ENCODE peak calls at places on chromosomes 2 and 18, in four cellular contexts. One of them, this sample, is unnamed.
A peak's percentile ranks its signal among the peaks of the same experiment; 100 is the strongest.

GRCh38 chr2:148730085-148730484 is 85.5 kb downstream of the EPC2 start:
- DNase-seq in tibial artery: no peak
- DNase-seq in MCF 10A: no peak
- DNase-seq in stimulated activated CD4-positive, alpha-beta T cell treated with anti-CD3 and anti-CD28 coated beads, Interleukin-1b, Interleukin-23, amount 100 ng/mL, for 1 hour: no peak
- DNase-seq in this sample: no peak

GRCh38 chr18:31774477-31774785 is 13.8 kb upstream of the SLC25A52 start:
- DNase-seq in MCF 10A: no peak
- DNase-seq in stimulated activated CD4-positive, alpha-beta T cell treated with anti-CD3 and anti-CD28 coated beads, Interleukin-1b, Interleukin-23, amount 100 ng/mL, for 1 hour: no peak
- DNase-seq in tibial artery: no peak
- DNase-seq in this sample: no peak

GRCh38 chr2:176122266-176122632 is 270 bp upstream of the HOXD9 start:
- DNase-seq in tibial artery: no peak
- DNase-seq in MCF 10A: no peak
- DNase-seq in stimulated activated CD4-positive, alpha-beta T cell treated with anti-CD3 and anti-CD28 coated beads, Interleukin-1b, Interleukin-23, amount 100 ng/mL, for 1 hour: no peak
- DNase-seq in this sample: no peak

GRCh38 chr2:25371253-25372241 is 29.8 kb upstream of the DNMT3A start:
- DNase-seq in stimulated activated CD4-positive, alpha-beta T cell treated with anti-CD3 and anti-CD28 coated beads, Interleukin-1b, Interleukin-23, amount 100 ng/mL, for 1 hour: no peak
- DNase-seq in tibial artery: peak; percentile 50
- DNase-seq in MCF 10A: no peak
- DNase-seq in this sample: no peak

GRCh38 chr2:55838653-55839052 is 84.9 kb downstream of the EFEMP1 start:
- DNase-seq in MCF 10A: peak; percentile 22
- DNase-seq in tibial artery: no peak
- DNase-seq in stimulated activated CD4-positive, alpha-beta T cell treated with anti-CD3 and anti-CD28 coated beads, Interleukin-1b, Interleukin-23, amount 100 ng/mL, for 1 hour: no peak
- DNase-seq in this sample: no peak

GRCh38 chr2:241907171-241907570 is 37.6 kb downstream of the RTP5 start:
- DNase-seq in tibial artery: no peak
- DNase-seq in stimulated activated CD4-positive, alpha-beta T cell treated with anti-CD3 and anti-CD28 coated beads, Interleukin-1b, Interleukin-23, amount 100 ng/mL, for 1 hour: no peak
- DNase-seq in MCF 10A: no peak
- DNase-seq in this sample: no peak

GRCh38 chr2:197673142-197673541 is 2.2 kb downstream of the RFTN2 start:
- DNase-seq in stimulated activated CD4-positive, alpha-beta T cell treated with anti-CD3 and anti-CD28 coated beads, Interleukin-1b, Interleukin-23, amount 100 ng/mL, for 1 hour: no peak
- DNase-seq in tibial artery: no peak
- DNase-seq in MCF 10A: no peak
- DNase-seq in this sample: no peak

GRCh38 chr2:46657042-46657504 is 177.7 kb downstream of the TMEM247 start:
- DNase-seq in MCF 10A: peak; percentile 44
- DNase-seq in stimulated activated CD4-positive, alpha-beta T cell treated with anti-CD3 and anti-CD28 coated beads, Interleukin-1b, Interleukin-23, amount 100 ng/mL, for 1 hour: no peak
- DNase-seq in tibial artery: peak; percentile 67
- DNase-seq in this sample: no peak

GRCh38 chr18:27860701-27861107 is 316.2 kb downstream of the CDH2 start:
- DNase-seq in stimulated activated CD4-positive, alpha-beta T cell treated with anti-CD3 and anti-CD28 coated beads, Interleukin-1b, Interleukin-23, amount 100 ng/mL, for 1 hour: no peak
- DNase-seq in MCF 10A: no peak
- DNase-seq in tibial artery: no peak
- DNase-seq in this sample: no peak

GRCh38 chr2:120995656-120996190 is 260.1 kb downstream of the GLI2 start:
- DNase-seq in tibial artery: no peak
- DNase-seq in MCF 10A: no peak
- DNase-seq in stimulated activated CD4-positive, alpha-beta T cell treated with anti-CD3 and anti-CD28 coated beads, Interleukin-1b, Interleukin-23, amount 100 ng/mL, for 1 hour: no peak
- DNase-seq in this sample: no peak

GRCh38 chr2:17156086-17156485 is 362.2 kb downstream of the RAD51AP2 start:
- DNase-seq in MCF 10A: no peak
- DNase-seq in stimulated activated CD4-positive, alpha-beta T cell treated with anti-CD3 and anti-CD28 coated beads, Interleukin-1b, Interleukin-23, amount 100 ng/mL, for 1 hour: no peak
- DNase-seq in tibial artery: no peak
- DNase-seq in this sample: no peak

GRCh38 chr2:191247381-191248057 is 2.3 kb downstream of the MYO1B start:
- DNase-seq in tibial artery: no peak
- DNase-seq in MCF 10A: peak; percentile 93
- DNase-seq in stimulated activated CD4-positive, alpha-beta T cell treated with anti-CD3 and anti-CD28 coated beads, Interleukin-1b, Interleukin-23, amount 100 ng/mL, for 1 hour: no peak
- DNase-seq in this sample: no peak

GRCh38 chr18:2680216-2680792 is 24.8 kb downstream of the SMCHD1 start:
- DNase-seq in stimulated activated CD4-positive, alpha-beta T cell treated with anti-CD3 and anti-CD28 coated beads, Interleukin-1b, Interleukin-23, amount 100 ng/mL, for 1 hour: no peak
- DNase-seq in MCF 10A: no peak
- DNase-seq in tibial artery: no peak
- DNase-seq in this sample: no peak

GRCh38 chr2:25410370-25410769 is 68.6 kb upstream of the DNMT3A start:
- DNase-seq in MCF 10A: no peak
- DNase-seq in tibial artery: no peak
- DNase-seq in stimulated activated CD4-positive, alpha-beta T cell treated with anti-CD3 and anti-CD28 coated beads, Interleukin-1b, Interleukin-23, amount 100 ng/mL, for 1 hour: no peak
- DNase-seq in this sample: no peak

GRCh38 chr2:230905448-230906430 is 19.3 kb downstream of the GPR55 start:
- DNase-seq in MCF 10A: no peak
- DNase-seq in tibial artery: peak; percentile 53
- DNase-seq in stimulated activated CD4-positive, alpha-beta T cell treated with anti-CD3 and anti-CD28 coated beads, Interleukin-1b, Interleukin-23, amount 100 ng/mL, for 1 hour: peak; percentile 66
- DNase-seq in this sample: no peak

GRCh38 chr2:28633204-28633603 is 118.4 kb upstream of the PPP1CB start:
- DNase-seq in stimulated activated CD4-positive, alpha-beta T cell treated with anti-CD3 and anti-CD28 coated beads, Interleukin-1b, Interleukin-23, amount 100 ng/mL, for 1 hour: no peak
- DNase-seq in MCF 10A: no peak
- DNase-seq in tibial artery: no peak
- DNase-seq in this sample: no peak

GRCh38 chr2:15355386-15355785 is 205.7 kb downstream of the NBAS start:
- DNase-seq in MCF 10A: no peak
- DNase-seq in tibial artery: no peak
- DNase-seq in stimulated activated CD4-positive, alpha-beta T cell treated with anti-CD3 and anti-CD28 coated beads, Interleukin-1b, Interleukin-23, amount 100 ng/mL, for 1 hour: no peak
- DNase-seq in this sample: no peak

GRCh38 chr2:48343571-48344440 is 186.1 kb upstream of the STON1 start:
- DNase-seq in MCF 10A: peak; percentile 58
- DNase-seq in tibial artery: no peak
- DNase-seq in stimulated activated CD4-positive, alpha-beta T cell treated with anti-CD3 and anti-CD28 coated beads, Interleukin-1b, Interleukin-23, amount 100 ng/mL, for 1 hour: no peak
- DNase-seq in this sample: no peak

GRCh38 chr18:63578357-63578958 is 8.7 kb upstream of the SERPINB13 start:
- DNase-seq in stimulated activated CD4-positive, alpha-beta T cell treated with anti-CD3 and anti-CD28 coated beads, Interleukin-1b, Interleukin-23, amount 100 ng/mL, for 1 hour: no peak
- DNase-seq in MCF 10A: peak; percentile 67
- DNase-seq in tibial artery: no peak
- DNase-seq in this sample: no peak

GRCh38 chr2:130827502-130828251 is 9.0 kb upstream of the ARHGEF4 start:
- DNase-seq in stimulated activated CD4-positive, alpha-beta T cell treated with anti-CD3 and anti-CD28 coated beads, Interleukin-1b, Interleukin-23, amount 100 ng/mL, for 1 hour: no peak
- DNase-seq in MCF 10A: peak; percentile 88
- DNase-seq in tibial artery: no peak
- DNase-seq in this sample: no peak

GRCh38 chr2:25473758-25474335 is 132.1 kb upstream of the DNMT3A start:
- DNase-seq in MCF 10A: peak; percentile 17
- DNase-seq in stimulated activated CD4-positive, alpha-beta T cell treated with anti-CD3 and anti-CD28 coated beads, Interleukin-1b, Interleukin-23, amount 100 ng/mL, for 1 hour: no peak
- DNase-seq in tibial artery: no peak
- DNase-seq in this sample: no peak

GRCh38 chr2:229553091-229553490 is 161.3 kb downstream of the DNER start:
- DNase-seq in tibial artery: no peak
- DNase-seq in stimulated activated CD4-positive, alpha-beta T cell treated with anti-CD3 and anti-CD28 coated beads, Interleukin-1b, Interleukin-23, amount 100 ng/mL, for 1 hour: no peak
- DNase-seq in MCF 10A: no peak
- DNase-seq in this sample: no peak

GRCh38 chr2:55111570-55112228 is 61.4 kb upstream of the RTN4 start:
- DNase-seq in tibial artery: peak; percentile 94
- DNase-seq in stimulated activated CD4-positive, alpha-beta T cell treated with anti-CD3 and anti-CD28 coated beads, Interleukin-1b, Interleukin-23, amount 100 ng/mL, for 1 hour: no peak
- DNase-seq in MCF 10A: peak; percentile 90
- DNase-seq in this sample: no peak

GRCh38 chr18:46756559-46757201 is at the start of gene ST8SIA5:
- DNase-seq in tibial artery: no peak
- DNase-seq in MCF 10A: no peak
- DNase-seq in stimulated activated CD4-positive, alpha-beta T cell treated with anti-CD3 and anti-CD28 coated beads, Interleukin-1b, Interleukin-23, amount 100 ng/mL, for 1 hour: no peak
- DNase-seq in this sample: no peak

GRCh38 chr2:68317971-68318685 is 1.6 kb downstream of the CNRIP1 start:
- DNase-seq in MCF 10A: no peak
- DNase-seq in tibial artery: no peak
- DNase-seq in stimulated activated CD4-positive, alpha-beta T cell treated with anti-CD3 and anti-CD28 coated beads, Interleukin-1b, Interleukin-23, amount 100 ng/mL, for 1 hour: no peak
- DNase-seq in this sample: no peak

GRCh38 chr2:134224005-134224404 is 29.9 kb upstream of the MGAT5 start:
- DNase-seq in tibial artery: no peak
- DNase-seq in stimulated activated CD4-positive, alpha-beta T cell treated with anti-CD3 and anti-CD28 coated beads, Interleukin-1b, Interleukin-23, amount 100 ng/mL, for 1 hour: no peak
- DNase-seq in MCF 10A: no peak
- DNase-seq in this sample: no peak

GRCh38 chr2:73999881-74000597 is 15.3 kb downstream of the TET3 start:
- DNase-seq in stimulated activated CD4-positive, alpha-beta T cell treated with anti-CD3 and anti-CD28 coated beads, Interleukin-1b, Interleukin-23, amount 100 ng/mL, for 1 hour: no peak
- DNase-seq in MCF 10A: no peak
- DNase-seq in tibial artery: peak; percentile 57
- DNase-seq in this sample: no peak

GRCh38 chr2:46876741-46877384 is 38.7 kb downstream of the MCFD2 start:
- DNase-seq in tibial artery: no peak
- DNase-seq in MCF 10A: peak; percentile 84
- DNase-seq in stimulated activated CD4-positive, alpha-beta T cell treated with anti-CD3 and anti-CD28 coated beads, Interleukin-1b, Interleukin-23, amount 100 ng/mL, for 1 hour: no peak
- DNase-seq in this sample: no peak

GRCh38 chr2:215635788-215636139 is 199.9 kb upstream of the FN1 start:
- DNase-seq in stimulated activated CD4-positive, alpha-beta T cell treated with anti-CD3 and anti-CD28 coated beads, Interleukin-1b, Interleukin-23, amount 100 ng/mL, for 1 hour: no peak
- DNase-seq in tibial artery: no peak
- DNase-seq in MCF 10A: peak; percentile 51
- DNase-seq in this sample: no peak

GRCh38 chr2:54461251-54461650 is 5.1 kb downstream of the SPTBN1 start:
- DNase-seq in stimulated activated CD4-positive, alpha-beta T cell treated with anti-CD3 and anti-CD28 coated beads, Interleukin-1b, Interleukin-23, amount 100 ng/mL, for 1 hour: no peak
- DNase-seq in MCF 10A: peak; percentile 72
- DNase-seq in tibial artery: no peak
- DNase-seq in this sample: no peak

GRCh38 chr2:226797989-226798421 is 1.6 kb downstream of the IRS1 start:
- DNase-seq in stimulated activated CD4-positive, alpha-beta T cell treated with anti-CD3 and anti-CD28 coated beads, Interleukin-1b, Interleukin-23, amount 100 ng/mL, for 1 hour: no peak
- DNase-seq in MCF 10A: no peak
- DNase-seq in tibial artery: no peak
- DNase-seq in this sample: no peak

GRCh38 chr2:226773291-226773690 is 26.3 kb downstream of the IRS1 start:
- DNase-seq in tibial artery: no peak
- DNase-seq in stimulated activated CD4-positive, alpha-beta T cell treated with anti-CD3 and anti-CD28 coated beads, Interleukin-1b, Interleukin-23, amount 100 ng/mL, for 1 hour: no peak
- DNase-seq in MCF 10A: no peak
- DNase-seq in this sample: no peak

GRCh38 chr2:54871457-54872103 is 148.1 kb downstream of the EML6 start:
- DNase-seq in tibial artery: no peak
- DNase-seq in stimulated activated CD4-positive, alpha-beta T cell treated with anti-CD3 and anti-CD28 coated beads, Interleukin-1b, Interleukin-23, amount 100 ng/mL, for 1 hour: no peak
- DNase-seq in MCF 10A: no peak
- DNase-seq in this sample: no peak

GRCh38 chr18:28099237-28099636 is 77.7 kb downstream of the CDH2 start:
- DNase-seq in tibial artery: no peak
- DNase-seq in stimulated activated CD4-positive, alpha-beta T cell treated with anti-CD3 and anti-CD28 coated beads, Interleukin-1b, Interleukin-23, amount 100 ng/mL, for 1 hour: no peak
- DNase-seq in MCF 10A: no peak
- DNase-seq in this sample: no peak

GRCh38 chr2:99974966-99975365 is 167.4 kb downstream of the AFF3 start:
- DNase-seq in MCF 10A: peak; percentile 61
- DNase-seq in tibial artery: no peak
- DNase-seq in stimulated activated CD4-positive, alpha-beta T cell treated with anti-CD3 and anti-CD28 coated beads, Interleukin-1b, Interleukin-23, amount 100 ng/mL, for 1 hour: no peak
- DNase-seq in this sample: no peak

GRCh38 chr2:134601266-134601665 is 117.5 kb downstream of the TMEM163 start:
- DNase-seq in MCF 10A: no peak
- DNase-seq in stimulated activated CD4-positive, alpha-beta T cell treated with anti-CD3 and anti-CD28 coated beads, Interleukin-1b, Interleukin-23, amount 100 ng/mL, for 1 hour: no peak
- DNase-seq in tibial artery: no peak
- DNase-seq in this sample: no peak

This sample was measured in esophagus squamous epithelium.